ENCODE peak calls at places on chromosome 3, in seven cellular contexts. J, P, Z, H, B, U and I are unnamed samples.
A peak's percentile ranks its signal among the peaks of the same experiment; 100 is the strongest.

GRCh38 chr3:48966876-48967361 is 23.1 kb upstream of the P4HTM start:
- DNase-seq in B (no peak), H (no peak), Z (no peak), U (no peak), J (peak; percentile 53), P (no peak), I (no peak)

GRCh38 chr3:195790891-195791290 is 20.8 kb downstream of the MUC4 start:
- DNase-seq in Z (no peak), U (no peak), J (no peak), B (no peak), H (no peak), P (no peak), I (no peak)

GRCh38 chr3:18098960-18099587 is 326.1 kb downstream of the SATB1 start:
- DNase-seq in P (peak; percentile 52), U (no peak), J (peak; percentile 95), Z (peak; percentile 93), H (no peak), B (no peak), I (no peak)

GRCh38 chr3:9553021-9553948 is at the start of gene LHFPL4:
- DNase-seq in B (no peak), Z (no peak), J (no peak), H (no peak), P (no peak), U (no peak), I (no peak)

GRCh38 chr3:172708905-172709775 is 1.7 kb downstream of the NCEH1 start:
- DNase-seq in H (no peak), B (no peak), Z (peak; percentile 13), U (no peak), P (no peak), J (no peak), I (no peak)

GRCh38 chr3:188431553-188431952 is 277.6 kb downstream of the LPP start:
- DNase-seq in J (peak; percentile 58), Z (peak; percentile 45), B (no peak), H (no peak), U (no peak), P (no peak), I (no peak)

GRCh38 chr3:20128378-20128777 is 57.6 kb downstream of the SGO1 start:
- DNase-seq in J (no peak), H (no peak), U (no peak), Z (no peak), P (no peak), B (peak; percentile 12), I (no peak)

GRCh38 chr3:113212155-113212844 is 943 bp downstream of the BOC start:
- DNase-seq in B (no peak), U (no peak), H (no peak), J (peak; percentile 46), P (peak; percentile 15), Z (peak; percentile 4), I (peak; percentile 27)